ENCODE peak calls at places on chromosomes 11 and 22, in four cellular contexts. One of them, this sample, is unnamed.

GRCh38 chr11:38824573-38824972 is 2226.5 kb upstream of the RAG2 start:
- DNase-seq in A549: peak
- DNase-seq in astrocyte of the spinal cord: no peak
- DNase-seq in BJ: no peak
- DNase-seq in this sample: peak

GRCh38 chr22:42863349-42863911 is 6.4 kb upstream of the ARFGAP3 start:
- DNase-seq in BJ: no peak
- DNase-seq in astrocyte of the spinal cord: peak
- DNase-seq in A549: peak
- DNase-seq in this sample: peak

GRCh38 chr22:38310518-38311330 is 6.5 kb downstream of the CSNK1E start:
- DNase-seq in astrocyte of the spinal cord: no peak
- DNase-seq in BJ: no peak
- DNase-seq in A549: no peak
- DNase-seq in this sample: no peak

GRCh38 chr22:48886604-48887393 is 940.9 kb downstream of the BRD1 start:
- DNase-seq in A549: no peak
- DNase-seq in BJ: no peak
- DNase-seq in astrocyte of the spinal cord: no peak
- DNase-seq in this sample: no peak

GRCh38 chr11:24068197-24068596 is 428.7 kb upstream of the LUZP2 start:
- DNase-seq in A549: no peak
- DNase-seq in BJ: no peak
- DNase-seq in astrocyte of the spinal cord: no peak
- DNase-seq in this sample: no peak

GRCh38 chr11:79439430-79439892 is 1.4 kb downstream of the TENM4 start:
- DNase-seq in astrocyte of the spinal cord: peak
- DNase-seq in A549: no peak
- DNase-seq in BJ: no peak
- DNase-seq in this sample: no peak

GRCh38 chr11:15886866-15887265 is 469.5 kb downstream of the SOX6 start:
- DNase-seq in BJ: no peak
- DNase-seq in A549: no peak
- DNase-seq in astrocyte of the spinal cord: peak
- DNase-seq in this sample: peak

GRCh38 chr11:14584595-14584994 is 59.0 kb upstream of the PDE3B start:
- DNase-seq in astrocyte of the spinal cord: no peak
- DNase-seq in BJ: no peak
- DNase-seq in A549: peak
- DNase-seq in this sample: no peak

GRCh38 chr11:1078191-1078601 is 3.5 kb downstream of the MUC2 start:
- DNase-seq in astrocyte of the spinal cord: no peak
- DNase-seq in BJ: no peak
- DNase-seq in A549: no peak
- DNase-seq in this sample: no peak

GRCh38 chr11:102495161-102496042 is 35.1 kb downstream of the MMP7 start:
- DNase-seq in astrocyte of the spinal cord: peak
- DNase-seq in BJ: no peak
- DNase-seq in A549: peak
- DNase-seq in this sample: peak

GRCh38 chr11:9276571-9276970 is 11.4 kb upstream of the DENND5A start:
- DNase-seq in BJ: no peak
- DNase-seq in astrocyte of the spinal cord: no peak
- DNase-seq in A549: peak
- DNase-seq in this sample: no peak

GRCh38 chr22:25202290-25202921 is 2.7 kb downstream of the CRYBB3 start:
- DNase-seq in BJ: no peak
- DNase-seq in A549: peak
- DNase-seq in astrocyte of the spinal cord: peak
- DNase-seq in this sample: peak

GRCh38 chr11:127943763-127944162 is 643.6 kb downstream of the ETS1 start:
- DNase-seq in astrocyte of the spinal cord: no peak
- DNase-seq in BJ: peak
- DNase-seq in A549: no peak
- DNase-seq in this sample: no peak

GRCh38 chr11:23310276-23310675 is 450.0 kb upstream of the CCDC179 start:
- DNase-seq in astrocyte of the spinal cord: peak
- DNase-seq in A549: no peak
- DNase-seq in BJ: no peak
- DNase-seq in this sample: peak

GRCh38 chr11:63564056-63564784 is 1.0 kb upstream of the PLAAT2 start:
- DNase-seq in BJ: no peak
- DNase-seq in A549: no peak
- DNase-seq in astrocyte of the spinal cord: no peak
- DNase-seq in this sample: no peak

GRCh38 chr11:21105196-21105917 is 436.0 kb downstream of the NELL1 start:
- DNase-seq in A549: no peak
- DNase-seq in astrocyte of the spinal cord: no peak
- DNase-seq in BJ: no peak
- DNase-seq in this sample: no peak

GRCh38 chr11:43602670-43603069 is 77.9 kb upstream of the HSD17B12 start:
- DNase-seq in astrocyte of the spinal cord: no peak
- DNase-seq in A549: no peak
- DNase-seq in BJ: no peak
- DNase-seq in this sample: no peak

GRCh38 chr11:65575568-65576231 is at the start of gene EHBP1L1:
- DNase-seq in BJ: no peak
- DNase-seq in astrocyte of the spinal cord: peak
- DNase-seq in A549: peak
- DNase-seq in this sample: peak

GRCh38 chr11:8814923-8815240 is 96.1 kb upstream of the AKIP1 start:
- DNase-seq in BJ: no peak
- DNase-seq in astrocyte of the spinal cord: peak
- DNase-seq in A549: no peak
- DNase-seq in this sample: peak

GRCh38 chr11:64369440-64370135 is 10.6 kb downstream of the RPS6KA4 start:
- DNase-seq in astrocyte of the spinal cord: no peak
- DNase-seq in A549: no peak
- DNase-seq in BJ: no peak
- DNase-seq in this sample: no peak

GRCh38 chr22:29095459-29095858 is 22.6 kb downstream of the KREMEN1 start:
- DNase-seq in A549: no peak
- DNase-seq in BJ: no peak
- DNase-seq in astrocyte of the spinal cord: no peak
- DNase-seq in this sample: no peak

GRCh38 chr11:128098840-128099239 is 488.5 kb downstream of the ETS1 start:
- DNase-seq in astrocyte of the spinal cord: no peak
- DNase-seq in A549: no peak
- DNase-seq in BJ: no peak
- DNase-seq in this sample: no peak

GRCh38 chr11:117807482-117808272 is 10.7 kb upstream of the DSCAML1 start:
- DNase-seq in A549: peak
- DNase-seq in BJ: no peak
- DNase-seq in astrocyte of the spinal cord: peak
- DNase-seq in this sample: peak

GRCh38 chr11:111460752-111461305 is 51.4 kb downstream of the BTG4 start:
- DNase-seq in A549: no peak
- DNase-seq in BJ: no peak
- DNase-seq in astrocyte of the spinal cord: peak
- DNase-seq in this sample: peak

GRCh38 chr11:112292785-112293407 is 32.2 kb upstream of the PLET1 start:
- DNase-seq in astrocyte of the spinal cord: peak
- DNase-seq in A549: peak
- DNase-seq in BJ: peak
- DNase-seq in this sample: peak

GRCh38 chr11:128492461-128492860 is 94.9 kb downstream of the ETS1 start:
- DNase-seq in astrocyte of the spinal cord: no peak
- DNase-seq in A549: no peak
- DNase-seq in BJ: no peak
- DNase-seq in this sample: no peak

GRCh38 chr11:69553416-69554357 is 72.2 kb downstream of the LINC01488 start:
- DNase-seq in BJ: no peak
- DNase-seq in A549: no peak
- DNase-seq in astrocyte of the spinal cord: no peak
- DNase-seq in this sample: no peak

GRCh38 chr11:118434553-118435232 is 1.6 kb upstream of the KMT2A start:
- DNase-seq in A549: no peak
- DNase-seq in BJ: no peak
- DNase-seq in astrocyte of the spinal cord: peak
- DNase-seq in this sample: peak

GRCh38 chr11:32259641-32260081 is 168.8 kb downstream of the RCN1 start:
- DNase-seq in A549: peak
- DNase-seq in astrocyte of the spinal cord: peak
- DNase-seq in BJ: no peak
- DNase-seq in this sample: peak

GRCh38 chr22:27405672-27406388 is 395.7 kb downstream of the MN1 start:
- DNase-seq in astrocyte of the spinal cord: peak
- DNase-seq in A549: peak
- DNase-seq in BJ: no peak
- DNase-seq in this sample: peak

GRCh38 chr11:22666700-22667439 is 459 bp downstream of the GAS2 start:
- DNase-seq in A549: no peak
- DNase-seq in BJ: no peak
- DNase-seq in astrocyte of the spinal cord: peak
- DNase-seq in this sample: no peak

GRCh38 chr11:1125803-1126202 is 31.9 kb upstream of the MUC5AC start:
- DNase-seq in astrocyte of the spinal cord: no peak
- DNase-seq in BJ: no peak
- DNase-seq in A549: no peak
- DNase-seq in this sample: no peak

GRCh38 chr11:81004576-81004975 is 1563.7 kb upstream of the TENM4 start:
- DNase-seq in A549: no peak
- DNase-seq in BJ: no peak
- DNase-seq in astrocyte of the spinal cord: no peak
- DNase-seq in this sample: no peak

GRCh38 chr22:19765477-19766234 is 5.1 kb downstream of the TBX1 start:
- DNase-seq in A549: no peak
- DNase-seq in astrocyte of the spinal cord: no peak
- DNase-seq in BJ: no peak
- DNase-seq in this sample: peak

GRCh38 chr11:1300569-1301187 is 8.8 kb downstream of the TOLLIP start:
- DNase-seq in BJ: no peak
- DNase-seq in astrocyte of the spinal cord: no peak
- DNase-seq in A549: no peak
- DNase-seq in this sample: no peak

GRCh38 chr22:21778705-21779363 is 43.2 kb upstream of the YPEL1 start:
- DNase-seq in astrocyte of the spinal cord: peak
- DNase-seq in BJ: peak
- DNase-seq in A549: no peak
- DNase-seq in this sample: peak

GRCh38 chr11:103085758-103086365 is 6.1 kb downstream of the DCUN1D5 start:
- DNase-seq in A549: no peak
- DNase-seq in BJ: no peak
- DNase-seq in astrocyte of the spinal cord: peak
- DNase-seq in this sample: peak

GRCh38 chr11:57213282-57214086 is 23.6 kb downstream of the APLNR start:
- DNase-seq in astrocyte of the spinal cord: peak
- DNase-seq in A549: no peak
- DNase-seq in BJ: no peak
- DNase-seq in this sample: no peak

GRCh38 chr22:43014062-43014875 is 680 bp downstream of the PACSIN2 start:
- DNase-seq in astrocyte of the spinal cord: no peak
- DNase-seq in A549: no peak
- DNase-seq in BJ: no peak
- DNase-seq in this sample: peak

GRCh38 chr22:44369241-44369652 is 56.5 kb upstream of the SHISAL1 start:
- DNase-seq in astrocyte of the spinal cord: no peak
- DNase-seq in A549: no peak
- DNase-seq in BJ: no peak
- DNase-seq in this sample: no peak
- TF ChIP-seq CTCF in astrocyte of the spinal cord: peak
- TF ChIP-seq CTCF in A549: no peak
- TF ChIP-seq CTCF in BJ: no peak
- TF ChIP-seq CTCF in this sample: no peak

GRCh38 chr22:50169774-50170341 is 673 bp upstream of the PANX2 start:
- DNase-seq in astrocyte of the spinal cord: no peak
- DNase-seq in BJ: no peak
- DNase-seq in A549: no peak
- DNase-seq in this sample: peak
- H3K4me3 ChIP-seq in astrocyte of the spinal cord: peak
- H3K4me3 ChIP-seq in BJ: peak
- H3K4me3 ChIP-seq in A549: peak
- H3K4me3 ChIP-seq in this sample: peak

DNA sequence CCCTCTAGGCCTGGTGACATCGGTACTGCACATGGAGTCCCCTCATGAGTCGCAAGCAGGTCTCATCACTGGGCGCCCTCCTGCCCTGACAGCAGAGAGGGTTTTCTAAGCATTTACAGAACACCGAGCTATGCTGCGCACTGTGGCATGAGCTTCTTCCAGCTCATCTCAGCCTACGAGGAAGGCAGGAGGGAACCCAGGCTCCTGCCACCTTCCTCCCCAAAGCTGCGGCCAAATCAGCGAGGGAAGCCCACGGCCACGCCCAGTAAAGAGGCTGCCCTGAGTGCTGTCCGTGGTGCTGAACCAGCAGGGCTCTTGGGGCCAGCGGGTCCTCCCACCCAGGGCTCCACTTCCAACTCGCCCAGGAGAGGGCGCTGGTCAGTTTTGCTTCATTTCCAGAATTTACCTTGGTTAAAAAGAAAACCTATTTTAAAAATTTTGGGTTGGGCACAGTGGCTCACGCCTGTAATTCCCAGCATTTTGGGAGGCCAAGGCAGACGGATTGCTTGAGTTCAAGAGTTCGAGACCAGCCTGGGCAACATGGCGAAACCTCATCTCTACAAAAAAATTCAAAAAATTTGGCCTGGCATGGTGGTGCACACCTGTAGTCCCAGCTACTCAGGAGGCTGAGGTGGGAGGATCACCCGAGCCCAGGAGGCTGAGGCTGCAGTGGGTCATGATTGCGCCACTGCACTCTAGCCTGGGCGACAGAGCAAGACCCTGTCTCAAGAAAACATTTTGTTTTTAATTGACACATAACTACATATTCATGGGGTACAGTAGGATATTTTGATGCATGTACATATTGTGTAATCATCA is 34.2 kb downstream of the PHF21B start:
- DNase-seq in astrocyte of the spinal cord: peak
- DNase-seq in BJ: peak
- DNase-seq in A549: peak
- DNase-seq in this sample: peak
- TF ChIP-seq CTCF in astrocyte of the spinal cord: peak
- TF ChIP-seq CTCF in BJ: peak
- TF ChIP-seq CTCF in A549: peak
- TF ChIP-seq CTCF in this sample: peak

GRCh38 chr22:36467946-36468345 is 13.5 kb downstream of the TXN2 start:
- DNase-seq in A549: peak
- DNase-seq in BJ: peak
- DNase-seq in astrocyte of the spinal cord: peak
- DNase-seq in this sample: peak
- H3K4me3 ChIP-seq in A549: no peak
- H3K4me3 ChIP-seq in BJ: no peak
- H3K4me3 ChIP-seq in astrocyte of the spinal cord: no peak
- H3K4me3 ChIP-seq in this sample: no peak